ENCODE peak calls at places on chromosomes 12 and 14, in ten cellular contexts. F, P, V, G, H, C, U, M, I and E are unnamed samples.

GRCh38 chr12:45725631-45726593 is 3.6 kb upstream of the ARID2 start:
- DNase-seq in M (no peak), P (peak), G (peak), F (peak), U (no peak), C (peak), H (no peak), V (peak), I (peak), E (peak)

GRCh38 chr14:56004807-56005579 is 113.2 kb upstream of the PELI2 start:
- DNase-seq in F (peak), H (peak), M (peak), I (peak), V (peak), C (no peak), P (no peak), G (peak), U (no peak), E (no peak)

GRCh38 chr14:74401504-74402241 is 24.3 kb downstream of the SYNDIG1L start:
- DNase-seq in G (no peak), P (peak), U (peak), I (peak), C (peak), H (no peak), V (no peak), F (no peak), M (no peak), E (peak)

GRCh38 chr14:67650694-67651093 is 23.7 kb downstream of the VTI1B start:
- DNase-seq in C (no peak), G (peak), U (no peak), F (peak), I (no peak), V (peak), M (no peak), H (no peak), P (no peak), E (peak)

GRCh38 chr14:91419044-91419397 is 1.4 kb upstream of the CCDC88C start:
- DNase-seq in H (no peak), I (no peak), F (no peak), M (no peak), V (no peak), C (peak), U (peak), P (no peak), G (no peak), E (no peak)

GRCh38 chr12:105322070-105322469 is 8.4 kb upstream of the C12orf75 start:
- DNase-seq in H (peak), I (no peak), V (peak), U (no peak), F (peak), G (peak), P (no peak), M (no peak), C (no peak), E (no peak)

GRCh38 chr12:105024926-105025325 is 38.8 kb downstream of the NOPCHAP1 start:
- DNase-seq in U (no peak), G (no peak), C (no peak), H (no peak), V (no peak), P (no peak), I (no peak), F (no peak), M (no peak), E (no peak)

GRCh38 chr14:58191763-58192596 is 8.0 kb upstream of the ACTR10 start:
- DNase-seq in V (no peak), C (no peak), P (no peak), G (no peak), I (no peak), M (no peak), U (no peak), H (no peak), F (no peak), E (no peak)

GRCh38 chr14:50082308-50082742 is 34.0 kb downstream of the VCPKMT start:
- DNase-seq in M (no peak), C (no peak), H (no peak), G (no peak), I (no peak), P (no peak), U (peak), F (no peak), V (no peak), E (no peak)

GRCh38 chr14:68695326-68695768 is 97.5 kb downstream of the ZFP36L1 start:
- DNase-seq in M (peak), V (peak), G (peak), F (peak), U (no peak), H (peak), C (peak), I (no peak), P (no peak), E (peak)

GRCh38 chr14:26594756-26595545 is 2.9 kb downstream of the NOVA1 start:
- DNase-seq in G (no peak), M (no peak), F (no peak), H (no peak), I (no peak), V (no peak), P (no peak), U (no peak), C (no peak), E (no peak)

GRCh38 chr12:24081092-24081529 is 131.6 kb upstream of the SOX5 start:
- DNase-seq in U (no peak), P (no peak), M (no peak), C (no peak), I (no peak), H (no peak), G (no peak), F (no peak), V (no peak), E (no peak)

GRCh38 chr12:25332143-25332542 is 81.4 kb upstream of the KRAS start:
- DNase-seq in V (no peak), G (no peak), P (no peak), C (no peak), I (no peak), M (no peak), U (no peak), H (no peak), F (no peak), E (no peak)

GRCh38 chr12:112297188-112297587 is 85.0 kb downstream of the HECTD4 start:
- DNase-seq in V (no peak), M (no peak), H (no peak), G (no peak), U (no peak), C (no peak), F (no peak), I (no peak), P (no peak), E (no peak)

GRCh38 chr12:131222271-131223139 is 268.8 kb downstream of the ADGRD1 start:
- DNase-seq in G (no peak), C (no peak), I (no peak), H (no peak), P (no peak), F (no peak), V (no peak), U (no peak), M (no peak), E (no peak)

GRCh38 chr12:82383930-82384513 is 25.7 kb downstream of the METTL25 start:
- DNase-seq in G (peak), V (peak), I (peak), P (peak), U (no peak), F (peak), C (peak), H (no peak), M (peak), E (peak)

GRCh38 chr12:11987906-11988305 is 82.8 kb upstream of the BCL2L14 start:
- DNase-seq in M (no peak), H (no peak), G (no peak), V (no peak), I (no peak), U (no peak), C (no peak), P (no peak), F (no peak), E (no peak)

GRCh38 chr12:1821805-1822204 is 1.4 kb downstream of the LRTM2 start:
- DNase-seq in I (no peak), H (no peak), F (no peak), V (no peak), P (peak), U (no peak), M (no peak), C (no peak), G (no peak), E (no peak)

GRCh38 chr14:79318371-79318770 is 892.9 kb downstream of the DIO2 start:
- DNase-seq in I (no peak), G (no peak), F (no peak), V (no peak), P (no peak), M (no peak), C (no peak), U (no peak), H (no peak), E (no peak)

GRCh38 chr12:123436017-123436964 is at the start of gene RILPL2:
- DNase-seq in H (peak), F (peak), V (peak), C (peak), P (no peak), M (peak), U (peak), I (peak), G (peak), E (peak)

GRCh38 chr14:30691751-30692398 is 69.8 kb downstream of the SCFD1 start:
- DNase-seq in F (no peak), G (no peak), P (no peak), V (no peak), C (no peak), U (no peak), H (no peak), I (no peak), M (no peak), E (no peak)

GRCh38 chr12:93380480-93381121 is 2.9 kb downstream of the NUDT4 start:
- DNase-seq in I (peak), V (peak), G (no peak), P (peak), F (peak), U (no peak), M (no peak), C (no peak), H (no peak), E (peak)

GRCh38 chr12:42130670-42131402 is 13.8 kb downstream of the GXYLT1 start:
- DNase-seq in M (no peak), F (peak), U (no peak), G (no peak), P (no peak), V (peak), C (no peak), H (no peak), I (no peak), E (peak)

GRCh38 chr12:49568442-49568776 is 467 bp upstream of the MCRS1 start:
- DNase-seq in I (no peak), P (no peak), V (no peak), U (no peak), C (no peak), M (no peak), H (no peak), G (no peak), F (no peak), E (no peak)

GRCh38 chr12:80936353-80936641 is 1.4 kb downstream of the LIN7A start:
- DNase-seq in V (peak), F (no peak), I (no peak), P (no peak), C (no peak), U (no peak), H (no peak), M (no peak), G (no peak), E (no peak)

GRCh38 chr14:99579077-99579836 is 24.8 kb downstream of the CCDC85C start:
- DNase-seq in M (no peak), F (no peak), I (peak), C (no peak), G (no peak), H (no peak), U (no peak), P (no peak), V (no peak), E (peak)

GRCh38 chr14:50397461-50398196 is 948 bp upstream of the CDKL1 start:
- DNase-seq in M (no peak), C (peak), V (peak), P (peak), I (peak), U (no peak), F (no peak), G (peak), H (no peak), E (peak)

GRCh38 chr14:71321556-71322315 is 414.5 kb downstream of the PCNX1 start:
- DNase-seq in I (peak), M (no peak), H (no peak), P (peak), U (no peak), V (peak), F (peak), G (peak), C (peak), E (peak)

GRCh38 chr12:54222609-54223008 is 33.8 kb upstream of the SMUG1 start:
- DNase-seq in M (peak), C (peak), I (no peak), V (peak), G (peak), P (no peak), H (peak), F (peak), U (no peak), E (peak)

GRCh38 chr12:1502441-1502785 is 92.0 kb downstream of the FBXL14 start:
- DNase-seq in C (no peak), I (peak), U (no peak), M (no peak), F (peak), H (no peak), P (no peak), G (no peak), V (no peak), E (no peak)

GRCh38 chr12:23614280-23614679 is 335.2 kb downstream of the SOX5 start:
- DNase-seq in F (no peak), P (no peak), H (no peak), V (no peak), U (no peak), G (no peak), C (no peak), M (no peak), I (no peak), E (no peak)

GRCh38 chr14:55699131-55700057 is 119.4 kb downstream of the KTN1 start:
- DNase-seq in V (peak), C (peak), P (peak), U (no peak), F (no peak), I (no peak), H (no peak), M (peak), G (no peak), E (peak)

GRCh38 chr12:109880049-109880931 is at the start of gene GLTP:
- DNase-seq in M (no peak), U (peak), I (peak), P (peak), F (peak), G (peak), C (peak), H (peak), V (peak), E (peak)

GRCh38 chr12:99450231-99450630 is 197.3 kb upstream of the GARIN6 start:
- DNase-seq in M (no peak), F (no peak), I (no peak), U (no peak), G (no peak), C (no peak), V (no peak), H (no peak), P (no peak), E (no peak)

GRCh38 chr12:33669349-33669748 is 229.7 kb upstream of the SYT10 start:
- DNase-seq in U (no peak), V (no peak), M (no peak), C (no peak), P (no peak), H (no peak), G (no peak), F (no peak), I (no peak), E (no peak)

GRCh38 chr12:71610036-71610795 is 53.4 kb downstream of the ZFC3H1 start:
- DNase-seq in V (no peak), C (no peak), G (no peak), F (no peak), I (no peak), M (no peak), P (no peak), H (no peak), U (no peak), E (no peak)